ENCODE peak calls at places on chromosomes 6 and 20, in five cellular contexts. Z is epithelial cell of esophagus; G is bronchial epithelial cell; A is lung; L is CD8-positive, alpha-beta memory T cell. S is an unnamed sample.

GRCh38 chr6:1766663-1767062 is 156.9 kb downstream of the FOXC1 start:
- DNase-seq in Z (no peak), G (no peak), A (no peak), L (no peak), S (peak; percentile 50)

GRCh38 chr6:144036064-144036873 is 28.2 kb upstream of the PLAGL1 start:
- DNase-seq in Z (peak; percentile 6), G (peak; percentile 8), A (peak; percentile 35), L (no peak), S (peak; percentile 69)

GRCh38 chr6:126842769-126843168 is 275.7 kb upstream of the RSPO3 start:
- DNase-seq in Z (no peak), G (no peak), A (no peak), L (no peak), S (no peak)

GRCh38 chr6:14676084-14676483 is 558.5 kb downstream of the CD83 start:
- DNase-seq in Z (peak; percentile 81), G (peak; percentile 90), A (no peak), L (no peak), S (peak; percentile 34)

GRCh38 chr6:32816746-32817204 is at the start of gene HLA-DOB:
- DNase-seq in Z (peak; percentile 91), G (peak; percentile 83), A (no peak), L (no peak), S (peak; percentile 43)

GRCh38 chr6:63705707-63706106 is 70.1 kb downstream of the PHF3 start:
- DNase-seq in Z (no peak), G (no peak), A (no peak), L (no peak), S (no peak)

GRCh38 chr6:143806282-143807102 is 36.6 kb upstream of the LTV1 start:
- DNase-seq in Z (peak; percentile 18), G (peak; percentile 21), A (peak; percentile 30), L (no peak), S (peak; percentile 81)

GRCh38 chr6:18405477-18406293 is 18.5 kb downstream of the RNF144B start:
- DNase-seq in Z (peak; percentile 90), G (peak; percentile 94), A (no peak), L (no peak), S (peak; percentile 89)

GRCh38 chr6:10403385-10404106 is 11.3 kb downstream of the TFAP2A start:
- DNase-seq in Z (peak; percentile 97), G (peak; percentile 98), A (no peak), L (no peak), S (peak; percentile 86)

GRCh38 chr6:23305325-23305943 is 736.1 kb downstream of the HDGFL1 start:
- DNase-seq in Z (no peak), G (no peak), A (no peak), L (no peak), S (no peak)

GRCh38 chr20:41531876-41532275 is 86.3 kb downstream of the CHD6 start:
- DNase-seq in Z (no peak), G (no peak), A (no peak), L (no peak), S (peak; percentile 9)

GRCh38 chr6:18412644-18413043 is 25.5 kb downstream of the RNF144B start:
- DNase-seq in Z (no peak), G (no peak), A (no peak), L (no peak), S (peak; percentile 51)

GRCh38 chr6:90294989-90295853 is 1.4 kb downstream of the BACH2 start:
- DNase-seq in Z (peak; percentile 53), G (peak; percentile 16), A (peak; percentile 31), L (peak; percentile 61), S (peak; percentile 27)

GRCh38 chr20:53517146-53517545 is 76.5 kb downstream of the ZNF217 start:
- DNase-seq in Z (no peak), G (no peak), A (no peak), L (no peak), S (no peak)

GRCh38 chr20:64160536-64161495 is 3.4 kb upstream of the MYT1 start:
- DNase-seq in Z (no peak), G (no peak), A (no peak), L (no peak), S (no peak)
- H3K4me3 ChIP-seq in Z (no peak overlapping the region), G (no peak overlapping the region), A (no peak overlapping the region), L (no peak overlapping the region), S (no peak overlapping the region)

GRCh38 chr6:19896580-19897010 is 59.4 kb downstream of the ID4 start:
- DNase-seq in Z (peak; percentile 34), G (peak; percentile 19), A (no peak), L (no peak), S (no peak)
- H3K4me3 ChIP-seq in Z (no peak overlapping the region), G (no peak overlapping the region), A (no peak overlapping the region), L (no peak overlapping the region), S (no peak overlapping the region)

GRCh38 chr20:11920083-11920482 is 2.4 kb downstream of the BTBD3 start:
- DNase-seq in Z (no peak), G (no peak), A (no peak), L (no peak), S (no peak)

GRCh38 chr20:11919571-11919970 is 1.9 kb downstream of the BTBD3 start:
- DNase-seq in Z (no peak), G (no peak), A (no peak), L (no peak), S (no peak)

GRCh38 chr20:11919046-11919445 is 1.4 kb downstream of the BTBD3 start:
- DNase-seq in Z (no peak), G (no peak), A (no peak), L (no peak), S (no peak)

GRCh38 chr20:11917663-11918062 is at the start of gene BTBD3:
- DNase-seq in Z (peak; percentile 83), G (peak; percentile 77), A (peak; percentile 51), L (no peak), S (peak; percentile 21)

DNA sequence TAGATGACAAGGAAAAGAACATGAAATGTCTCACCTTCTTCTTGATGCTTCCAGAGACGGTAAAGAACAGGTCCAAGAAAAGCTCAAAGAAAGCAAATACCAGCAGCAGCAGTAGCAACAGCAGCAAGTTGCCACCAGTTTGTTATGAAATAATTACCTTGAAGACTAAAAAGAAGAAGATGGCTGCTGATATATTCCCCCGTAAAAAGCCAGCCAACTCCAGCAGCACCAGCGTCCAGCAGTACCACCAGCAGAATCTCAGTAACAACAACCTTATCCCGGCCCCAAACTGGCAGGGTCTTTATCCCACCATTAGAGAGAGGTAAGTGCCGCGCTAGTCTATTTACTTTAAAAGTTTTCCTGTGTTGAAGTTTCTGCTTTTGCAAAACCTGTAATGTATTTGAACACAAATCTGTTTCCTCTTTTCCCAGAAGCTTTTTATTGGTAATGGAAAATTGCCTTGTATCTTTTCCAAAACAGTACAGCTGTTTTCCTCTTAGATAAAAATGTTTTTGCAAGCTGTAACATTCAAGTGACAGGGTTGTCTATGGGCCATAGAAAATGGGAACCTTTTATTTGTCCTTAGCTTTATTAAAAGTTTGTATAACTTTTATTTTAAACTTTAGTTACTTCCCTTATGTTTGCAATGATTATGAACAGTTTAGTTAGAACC is 723 bp downstream of the BTBD3 start:
- DNase-seq in Z (no peak), G (no peak), A (no peak), L (no peak), S (no peak)
- H3K4me3 ChIP-seq in Z (peak overlapping the region; percentile 32), G (no peak overlapping the region), A (peak overlapping the region; percentile 39), L (no peak overlapping the region), S (peak overlapping the region; percentile 73)

GRCh38 chr6:68639211-68639610 is 4.1 kb downstream of the ADGRB3 start:
- DNase-seq in Z (no peak), G (no peak), A (no peak), L (no peak), S (no peak)
- H3K4me3 ChIP-seq in Z (no peak overlapping the region), G (no peak overlapping the region), A (no peak overlapping the region), L (no peak overlapping the region), S (no peak overlapping the region)

DNA sequence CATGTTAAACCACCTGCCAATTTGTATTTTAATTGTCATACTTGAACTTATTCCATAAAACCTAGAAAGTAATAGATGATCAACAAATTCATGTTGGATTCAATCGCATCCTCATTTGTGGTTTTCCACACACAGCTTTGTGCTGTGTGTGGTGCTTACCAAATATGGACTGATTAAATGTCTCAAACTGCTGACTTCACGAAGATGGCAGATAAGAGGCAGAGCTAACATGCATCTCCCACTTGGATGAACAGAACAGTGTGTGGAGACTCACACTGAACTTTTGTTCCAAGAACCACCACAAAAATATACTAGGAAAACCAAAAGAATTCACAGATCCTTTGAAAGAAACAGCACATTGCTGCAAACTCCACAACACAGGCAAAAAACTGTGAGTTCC is 603.8 kb downstream of the TENT5A start:
- DNase-seq in Z (no peak), G (no peak), A (no peak), L (no peak), S (no peak)
- H3K4me3 ChIP-seq in Z (no peak overlapping the region), G (no peak overlapping the region), A (no peak overlapping the region), L (no peak overlapping the region), S (no peak overlapping the region)

GRCh38 chr6:98838027-98838426 is 3.7 kb downstream of the POU3F2 start:
- DNase-seq in Z (no peak), G (no peak), A (no peak), L (no peak), S (no peak)
- H3K4me3 ChIP-seq in Z (no peak overlapping the region), G (no peak overlapping the region), A (no peak overlapping the region), L (no peak overlapping the region), S (no peak overlapping the region)